ENCODE peak calls at places on chromosomes 12 and 14, in four cellular contexts. S is sciatic nerve, A is T-helper 2 cell, Z is A172. H is an unnamed sample.

GRCh38 chr14:106459971-106460730 is 933.8 kb downstream of the TMEM121 start:
- DNase-seq in S (no peak), A (peak; percentile 48), Z (peak; percentile 4), H (no peak)

GRCh38 chr12:51548241-51548640 is 42.8 kb upstream of the SCN8A start:
- DNase-seq in S (no peak), A (no peak), Z (no peak), H (no peak)

GRCh38 chr12:93060666-93061413 is 131.7 kb upstream of the EEA1 start:
- DNase-seq in S (peak; percentile 63), A (no peak), Z (no peak), H (no peak)

GRCh38 chr12:69527506-69528272 is 57.5 kb downstream of the FRS2 start:
- DNase-seq in S (no peak), A (no peak), Z (peak; percentile 30), H (no peak)

GRCh38 chr12:2084553-2085296 is 31.9 kb downstream of the CACNA1C start:
- DNase-seq in S (no peak), A (no peak), Z (peak; percentile 31), H (no peak)

GRCh38 chr12:103560604-103561101 is 26.4 kb upstream of the STAB2 start:
- DNase-seq in S (no peak), A (no peak), Z (peak; percentile 99), H (no peak)

GRCh38 chr12:106090586-106091411 is 48.0 kb downstream of the NUAK1 start:
- DNase-seq in S (no peak), A (no peak), Z (peak; percentile 70), H (no peak)

GRCh38 chr12:75488553-75488952 is 8.0 kb downstream of the GLIPR1 start:
- DNase-seq in S (no peak), A (no peak), Z (no peak), H (no peak)

GRCh38 chr12:31035944-31036665 is 37.6 kb upstream of the DDX11 start:
- DNase-seq in S (no peak), A (no peak), Z (peak; percentile 56), H (no peak)

GRCh38 chr12:19288603-19289244 is 150.6 kb upstream of the AEBP2 start:
- DNase-seq in S (no peak), A (no peak), Z (peak; percentile 43), H (no peak)

GRCh38 chr12:101501410-101502045 is 26.4 kb downstream of the SPIC start:
- DNase-seq in S (no peak), A (no peak), Z (peak; percentile 24), H (no peak)

GRCh38 chr12:112750971-112751370 is 40.6 kb upstream of the RPH3A start:
- DNase-seq in S (no peak), A (no peak), Z (no peak), H (no peak)

GRCh38 chr14:55136868-55137785 is 8.1 kb downstream of the LGALS3 start:
- DNase-seq in S (peak; percentile 89), A (no peak), Z (no peak), H (peak; percentile 62)

GRCh38 chr12:98515368-98516183 is at the start of gene TMPO:
- DNase-seq in S (peak; percentile 95), A (peak; percentile 88), Z (peak; percentile 82), H (peak; percentile 91)

GRCh38 chr14:89178802-89179201 is 238.2 kb downstream of the FOXN3 start:
- DNase-seq in S (no peak), A (no peak), Z (no peak), H (no peak)

GRCh38 chr14:87745507-87746118 is 247.4 kb downstream of the GALC start:
- DNase-seq in S (no peak), A (no peak), Z (peak; percentile 19), H (no peak)

GRCh38 chr14:54487771-54488170 is 1.0 kb downstream of the GMFB start:
- DNase-seq in S (no peak), A (no peak), Z (peak; percentile 28), H (no peak)

GRCh38 chr12:98332626-98333025 is 182.8 kb upstream of the TMPO start:
- DNase-seq in S (no peak), A (no peak), Z (no peak), H (no peak)

GRCh38 chr14:95895720-95896119 is 19.1 kb downstream of the TUNAR start:
- DNase-seq in S (no peak), A (no peak), Z (no peak), H (no peak)

GRCh38 chr14:91032250-91032649 is 28.2 kb downstream of the RPS6KA5 start:
- DNase-seq in S (no peak), A (no peak), Z (no peak), H (no peak)

GRCh38 chr12:31650927-31651326 is 8.6 kb upstream of the ETFBKMT start:
- DNase-seq in S (no peak), A (no peak), Z (peak; percentile 7), H (no peak)

GRCh38 chr14:22887260-22887989 is 4.4 kb downstream of the REM2 start:
- DNase-seq in S (no peak), A (peak; percentile 20), Z (no peak), H (no peak)

GRCh38 chr12:122841544-122842321 is 6.5 kb downstream of the HIP1R start:
- DNase-seq in S (no peak), A (no peak), Z (peak; percentile 60), H (peak; percentile 54)

GRCh38 chr12:29395356-29395755 is 14.4 kb upstream of the ERGIC2 start:
- DNase-seq in S (no peak), A (no peak), Z (no peak), H (no peak)

GRCh38 chr14:91575469-91576208 is 65.5 kb upstream of the PPP4R3A start:
- DNase-seq in S (no peak), A (no peak), Z (no peak), H (no peak)

GRCh38 chr12:71160585-71160984 is 2.8 kb upstream of the TSPAN8 start:
- DNase-seq in S (no peak), A (no peak), Z (peak; percentile 44), H (no peak)

GRCh38 chr12:101209319-101210302 is at the start of gene SLC5A8:
- DNase-seq in S (no peak), A (no peak), Z (no peak), H (no peak)

GRCh38 chr12:87112946-87113345 is 856.8 kb upstream of the MGAT4C start:
- DNase-seq in S (no peak), A (no peak), Z (no peak), H (no peak)

GRCh38 chr12:120239776-120240494 is 25.6 kb downstream of the PXN start:
- DNase-seq in S (no peak), A (no peak), Z (no peak), H (no peak)

GRCh38 chr14:37594238-37594915 is 672 bp downstream of the FOXA1 start:
- DNase-seq in S (peak; percentile 74), A (no peak), Z (peak; percentile 58), H (no peak)

GRCh38 chr14:23375527-23376251 is 1.2 kb upstream of the CMTM5 start:
- DNase-seq in S (no peak), A (no peak), Z (no peak), H (no peak)

GRCh38 chr12:52120951-52121847 is 41.7 kb downstream of the SMIM41 start:
- DNase-seq in S (no peak), A (no peak), Z (no peak), H (no peak)